ENCODE peak calls at places on chromosome 3, in eight cellular contexts. X is left lung; R is neural progenitor cell; C is kidney epithelial cell; M is CD4-positive, alpha-beta T cell; J is GM13977; G is endothelial cell; D is ovary. T is an unnamed sample.

GRCh38 chr3:134103470-134103869 is 73.7 kb upstream of the SLCO2A1 start:
- DNase-seq in D (no peak), C (no peak), X (no peak), G (no peak), R (no peak), J (no peak), M (no peak), T (no peak)

GRCh38 chr3:154730221-154730620 is 300.2 kb upstream of the GPR149 start:
- DNase-seq in X (no peak), M (no peak), D (no peak), G (no peak), C (no peak), R (no peak), J (no peak), T (no peak)

GRCh38 chr3:193240436-193240849 is 579 bp upstream of the PLAAT1 start:
- DNase-seq in M (no peak), C (no peak), G (peak; percentile 11), D (no peak), X (no peak), J (no peak), R (peak; percentile 41), T (no peak)

GRCh38 chr3:8239718-8240698 is 261.6 kb upstream of the LMCD1 start:
- DNase-seq in C (no peak), R (peak; percentile 70), D (no peak), M (no peak), J (peak; percentile 38), X (no peak), G (peak; percentile 61), T (no peak)

GRCh38 chr3:112136959-112137693 is 4.1 kb upstream of the GCSAM start:
- DNase-seq in C (no peak), M (peak; percentile 19), J (no peak), G (peak; percentile 51), R (peak; percentile 91), X (no peak), D (no peak), T (no peak)

GRCh38 chr3:101588626-101589025 is 14.6 kb downstream of the PCNP start:
- DNase-seq in J (no peak), D (no peak), M (no peak), R (no peak), G (no peak), C (no peak), X (no peak), T (no peak)

GRCh38 chr3:171838218-171838720 is 4.9 kb upstream of the TMEM212 start:
- DNase-seq in D (peak; percentile 74), G (peak; percentile 18), M (no peak), J (no peak), R (peak; percentile 31), C (no peak), X (no peak), T (no peak)

GRCh38 chr3:131630117-131630516 is 127.3 kb upstream of the MRPL3 start:
- DNase-seq in R (no peak), M (no peak), G (no peak), J (peak; percentile 56), D (no peak), X (no peak), C (no peak), T (no peak)

GRCh38 chr3:11845661-11846060 is 1.0 kb downstream of the TAMM41 start:
- DNase-seq in G (no peak), J (peak; percentile 23), M (no peak), D (no peak), R (no peak), X (no peak), C (no peak), T (no peak)

GRCh38 chr3:129611812-129612349 is 5.4 kb upstream of the PLXND1 start:
- DNase-seq in G (no peak), R (peak; percentile 43), J (no peak), M (no peak), C (no peak), X (no peak), D (no peak), T (no peak)

GRCh38 chr3:141089339-141090152 is 38.4 kb downstream of the SPSB4 start:
- DNase-seq in J (no peak), R (no peak), G (no peak), X (no peak), D (no peak), C (no peak), M (no peak), T (no peak)

GRCh38 chr3:63324621-63325020 is 46.5 kb downstream of the SYNPR start:
- DNase-seq in G (no peak), D (no peak), R (no peak), X (no peak), J (no peak), C (no peak), M (no peak), T (no peak)

GRCh38 chr3:126661532-126661931 is 6.6 kb upstream of the TXNRD3 start:
- DNase-seq in R (no peak), G (no peak), C (no peak), J (no peak), M (no peak), D (no peak), X (no peak), T (no peak)

GRCh38 chr3:129560269-129560787 is 17.4 kb downstream of the H1-8 start:
- DNase-seq in G (no peak), C (no peak), X (no peak), D (peak; percentile 65), R (no peak), M (no peak), J (no peak), T (no peak)

GRCh38 chr3:9500108-9501050 is 53.2 kb downstream of the LHFPL4 start:
- DNase-seq in X (peak; percentile 42), R (peak; percentile 94), G (peak; percentile 96), C (peak; percentile 14), M (peak; percentile 50), J (peak; percentile 73), D (peak; percentile 36), T (peak; percentile 53)

DNA sequence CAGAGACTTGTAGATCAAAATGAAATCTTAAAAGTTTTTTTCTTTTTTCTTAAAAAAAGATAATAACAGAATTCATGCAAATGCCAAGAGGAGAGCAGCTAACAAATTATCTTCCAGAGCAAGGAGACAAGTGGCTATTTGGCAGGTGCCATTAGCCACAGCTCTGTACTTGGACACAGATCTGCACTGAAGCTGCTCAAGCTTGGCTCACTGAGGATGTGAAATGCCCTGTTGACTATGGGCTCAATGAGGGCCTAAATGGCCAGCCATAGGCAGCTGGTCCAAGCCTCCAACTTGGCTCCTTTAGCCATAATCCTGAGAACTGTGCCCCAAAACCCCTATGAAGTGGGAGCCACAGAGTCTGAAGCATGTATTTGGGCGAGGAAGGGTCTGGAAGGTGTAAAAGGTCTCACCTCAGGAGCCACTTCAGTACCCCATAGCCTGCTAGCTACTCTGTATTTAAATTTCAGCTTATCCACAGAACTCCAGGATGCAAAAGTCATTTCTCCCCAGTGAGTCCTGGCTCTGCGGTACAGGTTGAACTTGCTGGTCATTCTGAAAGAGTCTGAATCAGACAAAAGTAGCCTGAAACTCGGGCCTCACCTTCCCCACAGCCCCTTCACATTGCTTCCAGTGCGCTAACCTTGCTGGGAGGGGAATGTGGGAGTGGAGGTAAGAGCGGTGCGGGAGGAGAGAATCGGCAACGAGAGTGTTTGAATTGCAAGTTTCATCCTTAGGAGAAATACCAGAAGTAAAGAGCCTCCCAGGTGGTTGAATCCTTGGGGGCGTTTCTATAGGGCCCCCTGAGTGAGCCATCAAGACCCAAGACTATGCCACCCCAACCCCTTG is 48.0 kb downstream of the ZIC4 start:
- DNase-seq in C (no peak), J (no peak), G (no peak), X (no peak), D (no peak), M (no peak), R (no peak), T (no peak)
- TF ChIP-seq CTCF in C (no peak), J (no peak), G (no peak), X (no peak), D (no peak), M (no peak), R (no peak), T (no peak)

DNA sequence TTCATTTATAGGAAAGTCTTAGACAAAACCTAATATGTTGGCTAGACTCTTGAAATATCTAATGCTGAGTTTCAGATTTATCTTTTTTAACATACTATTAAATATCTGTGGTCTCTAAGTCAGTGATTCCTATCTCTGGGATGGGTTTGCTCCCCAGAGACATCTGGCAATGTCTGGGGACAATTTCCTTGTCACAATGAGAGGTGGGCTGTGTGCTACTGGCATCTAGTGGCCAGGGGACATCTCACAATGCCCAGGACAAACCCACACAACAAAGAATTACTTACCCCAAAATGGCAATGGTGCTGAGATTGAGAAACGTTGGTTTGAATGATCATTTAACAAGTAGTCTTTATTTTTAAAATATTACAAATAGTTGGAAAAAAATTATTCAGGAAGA is 602.1 kb downstream of the MAGI1 start:
- DNase-seq in G (peak; percentile 49), D (no peak), C (no peak), J (no peak), M (no peak), R (peak; percentile 63), X (no peak), T (no peak)
- TF ChIP-seq CTCF in G (no peak), D (no peak), C (peak; percentile 52), J (peak; percentile 20), M (no peak), R (peak; percentile 68), X (no peak), T (no peak)

GRCh38 chr3:48434591-48435222 is 4.8 kb upstream of the PLXNB1 start:
- DNase-seq in J (no peak), R (no peak), G (no peak), M (no peak), X (peak; percentile 32), D (no peak), C (no peak), T (no peak)

GRCh38 chr3:48431224-48432029 is 1.5 kb upstream of the PLXNB1 start:
- DNase-seq in C (no peak), J (no peak), M (no peak), X (no peak), R (no peak), D (no peak), G (no peak), T (no peak)

GRCh38 chr3:48433472-48434118 is 3.7 kb upstream of the PLXNB1 start:
- DNase-seq in X (peak; percentile 68), D (no peak), G (no peak), J (no peak), C (no peak), R (peak; percentile 69), M (no peak), T (no peak)

GRCh38 chr3:48430359-48431101 is 644 bp upstream of the PLXNB1 start:
- DNase-seq in X (no peak), D (peak; percentile 56), C (no peak), R (no peak), M (no peak), G (no peak), J (no peak), T (no peak)

GRCh38 chr3:48432411-48433371 is 2.8 kb upstream of the PLXNB1 start:
- DNase-seq in G (peak; percentile 30), C (no peak), X (peak; percentile 15), J (no peak), M (no peak), D (no peak), R (peak; percentile 76), T (no peak)
- TF ChIP-seq CTCF in G (peak; percentile 12), C (no peak), X (no peak), J (peak; percentile 39), M (no peak), D (no peak), R (peak; percentile 35), T (no peak)

DNA sequence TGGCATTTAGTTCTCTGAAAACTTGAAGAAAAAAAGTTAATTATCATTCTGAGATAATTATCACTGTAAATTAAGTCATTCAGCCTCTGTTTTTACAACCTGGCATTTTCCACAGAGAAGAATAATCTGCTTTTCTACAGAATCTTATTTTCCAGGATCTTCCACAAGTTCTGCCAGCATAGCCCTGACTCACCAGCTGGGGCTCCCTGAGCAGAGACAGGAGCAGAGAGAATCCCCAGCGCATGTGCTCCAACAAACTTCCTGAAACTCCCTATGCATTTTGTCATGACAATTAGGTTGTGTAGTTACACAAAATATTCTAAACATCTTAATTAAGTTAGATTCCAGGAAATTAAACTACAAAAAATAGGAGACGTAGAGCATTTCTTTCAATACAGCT is 32.1 kb upstream of the TMEM207 start:
- DNase-seq in M (no peak), R (no peak), D (no peak), C (no peak), X (no peak), J (no peak), G (no peak), T (no peak)
- TF ChIP-seq CTCF in M (no peak), R (no peak), D (no peak), C (no peak), X (no peak), J (no peak), G (no peak), T (no peak)

T was measured in activated B cell treated with CpG ODN at 0.5 μM for 24 hours.